ENCODE peak calls at places on chromosome 4, in six cellular contexts. One of them, this sample, is unnamed. For H3K4me1, the result is how much of the 10 kb centered on the place peaks cover.

GRCh38 chr4:57943672-57944071 is 833.5 kb upstream of the IGFBP7 start:
- DNase-seq in body of pancreas: no peak
- DNase-seq in HCT116: no peak
- DNase-seq in stomach: no peak
- DNase-seq in H1: no peak
- DNase-seq in tibial nerve: no peak
- DNase-seq in this sample: no peak

GRCh38 chr4:148152868-148153630 is 289.2 kb downstream of the NR3C2 start:
- DNase-seq in body of pancreas: no peak
- DNase-seq in HCT116: no peak
- DNase-seq in stomach: no peak
- DNase-seq in H1: no peak
- DNase-seq in tibial nerve: no peak
- DNase-seq in this sample: no peak

GRCh38 chr4:99735822-99736221 is 78.2 kb upstream of the C4orf54 start:
- DNase-seq in body of pancreas: peak
- DNase-seq in HCT116: no peak
- DNase-seq in stomach: no peak
- DNase-seq in H1: no peak
- DNase-seq in tibial nerve: no peak
- DNase-seq in this sample: no peak

GRCh38 chr4:5758741-5759140 is 47.7 kb downstream of the EVC start:
- DNase-seq in body of pancreas: no peak
- DNase-seq in HCT116: peak
- DNase-seq in stomach: no peak
- DNase-seq in H1: no peak
- DNase-seq in tibial nerve: no peak
- DNase-seq in this sample: no peak

GRCh38 chr4:121062466-121062975 is 9.8 kb downstream of the NDNF start:
- DNase-seq in body of pancreas: no peak
- DNase-seq in HCT116: no peak
- DNase-seq in stomach: no peak
- DNase-seq in H1: no peak
- DNase-seq in tibial nerve: no peak
- DNase-seq in this sample: no peak

GRCh38 chr4:72991889-72992288 is 77.6 kb downstream of the COX18 start:
- DNase-seq in body of pancreas: no peak
- DNase-seq in HCT116: no peak
- DNase-seq in stomach: no peak
- DNase-seq in H1: no peak
- DNase-seq in tibial nerve: no peak
- DNase-seq in this sample: no peak

GRCh38 chr4:83109480-83110221 is 4.9 kb downstream of the PLAC8 start:
- DNase-seq in body of pancreas: peak
- DNase-seq in HCT116: no peak
- DNase-seq in stomach: peak
- DNase-seq in H1: peak
- DNase-seq in tibial nerve: no peak
- DNase-seq in this sample: peak

GRCh38 chr4:38310446-38311043 is 350.3 kb downstream of the PTTG2 start:
- DNase-seq in body of pancreas: no peak
- DNase-seq in HCT116: no peak
- DNase-seq in stomach: no peak
- DNase-seq in H1: no peak
- DNase-seq in tibial nerve: no peak
- DNase-seq in this sample: no peak

GRCh38 chr4:76334885-76335284 is 28.4 kb downstream of the STBD1 start:
- DNase-seq in body of pancreas: no peak
- DNase-seq in HCT116: no peak
- DNase-seq in stomach: no peak
- DNase-seq in H1: no peak
- DNase-seq in tibial nerve: no peak
- DNase-seq in this sample: no peak

GRCh38 chr4:7622371-7622770 is 187.6 kb upstream of the PSAPL1 start:
- DNase-seq in body of pancreas: no peak
- DNase-seq in HCT116: no peak
- DNase-seq in stomach: no peak
- DNase-seq in H1: no peak
- DNase-seq in tibial nerve: no peak
- DNase-seq in this sample: no peak

GRCh38 chr4:26061248-26061986 is 147.4 kb downstream of the SMIM20 start:
- DNase-seq in body of pancreas: no peak
- DNase-seq in HCT116: peak
- DNase-seq in stomach: no peak
- DNase-seq in H1: peak
- DNase-seq in tibial nerve: no peak
- DNase-seq in this sample: no peak

GRCh38 chr4:150173420-150173819 is 95.2 kb downstream of the DCLK2 start:
- DNase-seq in body of pancreas: no peak
- DNase-seq in HCT116: no peak
- DNase-seq in stomach: no peak
- DNase-seq in H1: no peak
- DNase-seq in tibial nerve: no peak
- DNase-seq in this sample: no peak

GRCh38 chr4:183721207-183722081 is 62.4 kb downstream of the TRAPPC11 start:
- DNase-seq in body of pancreas: peak
- DNase-seq in HCT116: no peak
- DNase-seq in stomach: peak
- DNase-seq in H1: peak
- DNase-seq in tibial nerve: no peak
- DNase-seq in this sample: peak

GRCh38 chr4:25925486-25926201 is 11.6 kb downstream of the SMIM20 start:
- DNase-seq in body of pancreas: peak
- DNase-seq in HCT116: peak
- DNase-seq in stomach: peak
- DNase-seq in H1: peak
- DNase-seq in tibial nerve: peak
- DNase-seq in this sample: no peak

GRCh38 chr4:6107114-6107791 is 89.0 kb upstream of the C4orf50 start:
- DNase-seq in body of pancreas: no peak
- DNase-seq in HCT116: no peak
- DNase-seq in stomach: peak
- DNase-seq in H1: no peak
- DNase-seq in tibial nerve: no peak
- DNase-seq in this sample: no peak

GRCh38 chr4:88528861-88529260 is 5.3 kb upstream of the PYURF start:
- DNase-seq in body of pancreas: no peak
- DNase-seq in HCT116: no peak
- DNase-seq in stomach: no peak
- DNase-seq in H1: no peak
- DNase-seq in tibial nerve: no peak
- DNase-seq in this sample: no peak

GRCh38 chr4:175376287-175376977 is 435.6 kb downstream of the GPM6A start:
- DNase-seq in body of pancreas: no peak
- DNase-seq in HCT116: no peak
- DNase-seq in stomach: no peak
- DNase-seq in H1: no peak
- DNase-seq in tibial nerve: no peak
- DNase-seq in this sample: no peak

GRCh38 chr4:30717208-30718020 is 2.8 kb upstream of the PCDH7 start:
- DNase-seq in body of pancreas: no peak
- DNase-seq in HCT116: no peak
- DNase-seq in stomach: peak
- DNase-seq in H1: peak
- DNase-seq in tibial nerve: no peak
- DNase-seq in this sample: peak

GRCh38 chr4:137065306-137065705 is 467.0 kb downstream of the PCDH18 start:
- DNase-seq in body of pancreas: no peak
- DNase-seq in HCT116: no peak
- DNase-seq in stomach: no peak
- DNase-seq in H1: no peak
- DNase-seq in tibial nerve: no peak
- DNase-seq in this sample: no peak

GRCh38 chr4:14994242-14994641 is 8.0 kb upstream of the CPEB2 start:
- DNase-seq in body of pancreas: no peak
- DNase-seq in HCT116: no peak
- DNase-seq in stomach: no peak
- DNase-seq in H1: no peak
- DNase-seq in tibial nerve: no peak
- DNase-seq in this sample: no peak

GRCh38 chr4:173450281-173450680 is 51.4 kb upstream of the SCRG1 start:
- DNase-seq in body of pancreas: no peak
- DNase-seq in HCT116: no peak
- DNase-seq in stomach: no peak
- DNase-seq in H1: no peak
- DNase-seq in tibial nerve: no peak
- DNase-seq in this sample: no peak

GRCh38 chr4:102497986-102498385 is 3.2 kb upstream of the NFKB1 start:
- DNase-seq in body of pancreas: no peak
- DNase-seq in HCT116: no peak
- DNase-seq in stomach: no peak
- DNase-seq in H1: no peak
- DNase-seq in tibial nerve: no peak
- DNase-seq in this sample: no peak

GRCh38 chr4:113162089-113162488 is 112.6 kb downstream of the ANK2 start:
- DNase-seq in body of pancreas: no peak
- DNase-seq in HCT116: no peak
- DNase-seq in stomach: no peak
- DNase-seq in H1: no peak
- DNase-seq in tibial nerve: no peak
- DNase-seq in this sample: no peak

GRCh38 chr4:137651128-137651527 is 118.8 kb upstream of the PCDH18 start:
- DNase-seq in body of pancreas: no peak
- DNase-seq in HCT116: no peak
- DNase-seq in stomach: no peak
- DNase-seq in H1: no peak
- DNase-seq in tibial nerve: no peak
- DNase-seq in this sample: no peak

GRCh38 chr4:138627096-138627495 is 384.9 kb upstream of the SLC7A11 start:
- DNase-seq in body of pancreas: no peak
- DNase-seq in HCT116: no peak
- DNase-seq in stomach: no peak
- DNase-seq in H1: no peak
- DNase-seq in tibial nerve: no peak
- DNase-seq in this sample: no peak

GRCh38 chr4:83723609-83724008 is 187.7 kb downstream of the GPAT3 start:
- DNase-seq in body of pancreas: no peak
- DNase-seq in HCT116: no peak
- DNase-seq in stomach: no peak
- DNase-seq in H1: no peak
- DNase-seq in tibial nerve: no peak
- DNase-seq in this sample: no peak

GRCh38 chr4:55016131-55016530 is 109.3 kb downstream of the KDR start:
- DNase-seq in body of pancreas: no peak
- DNase-seq in HCT116: no peak
- DNase-seq in stomach: no peak
- DNase-seq in H1: no peak
- DNase-seq in tibial nerve: no peak
- DNase-seq in this sample: no peak

GRCh38 chr4:55018521-55018920 is 106.9 kb downstream of the KDR start:
- DNase-seq in body of pancreas: no peak
- DNase-seq in HCT116: no peak
- DNase-seq in stomach: no peak
- DNase-seq in H1: no peak
- DNase-seq in tibial nerve: no peak
- DNase-seq in this sample: no peak

GRCh38 chr4:55020131-55020530 is 105.3 kb downstream of the KDR start:
- DNase-seq in body of pancreas: no peak
- DNase-seq in HCT116: no peak
- DNase-seq in stomach: no peak
- DNase-seq in H1: no peak
- DNase-seq in tibial nerve: no peak
- DNase-seq in this sample: no peak

GRCh38 chr4:55018978-55019377 is 106.4 kb downstream of the KDR start:
- DNase-seq in body of pancreas: no peak
- DNase-seq in HCT116: no peak
- DNase-seq in stomach: no peak
- DNase-seq in H1: no peak
- DNase-seq in tibial nerve: no peak
- DNase-seq in this sample: no peak

GRCh38 chr4:55017406-55017805 is 108.0 kb downstream of the KDR start:
- DNase-seq in body of pancreas: no peak
- DNase-seq in HCT116: no peak
- DNase-seq in stomach: no peak
- DNase-seq in H1: no peak
- DNase-seq in tibial nerve: no peak
- DNase-seq in this sample: no peak
- H3K27ac ChIP-seq in body of pancreas: no peak
- H3K27ac ChIP-seq in HCT116: no peak
- H3K27ac ChIP-seq in stomach: no peak
- H3K27ac ChIP-seq in H1: no peak
- H3K27ac ChIP-seq in tibial nerve: no peak
- H3K27ac ChIP-seq in this sample: no peak

DNA sequence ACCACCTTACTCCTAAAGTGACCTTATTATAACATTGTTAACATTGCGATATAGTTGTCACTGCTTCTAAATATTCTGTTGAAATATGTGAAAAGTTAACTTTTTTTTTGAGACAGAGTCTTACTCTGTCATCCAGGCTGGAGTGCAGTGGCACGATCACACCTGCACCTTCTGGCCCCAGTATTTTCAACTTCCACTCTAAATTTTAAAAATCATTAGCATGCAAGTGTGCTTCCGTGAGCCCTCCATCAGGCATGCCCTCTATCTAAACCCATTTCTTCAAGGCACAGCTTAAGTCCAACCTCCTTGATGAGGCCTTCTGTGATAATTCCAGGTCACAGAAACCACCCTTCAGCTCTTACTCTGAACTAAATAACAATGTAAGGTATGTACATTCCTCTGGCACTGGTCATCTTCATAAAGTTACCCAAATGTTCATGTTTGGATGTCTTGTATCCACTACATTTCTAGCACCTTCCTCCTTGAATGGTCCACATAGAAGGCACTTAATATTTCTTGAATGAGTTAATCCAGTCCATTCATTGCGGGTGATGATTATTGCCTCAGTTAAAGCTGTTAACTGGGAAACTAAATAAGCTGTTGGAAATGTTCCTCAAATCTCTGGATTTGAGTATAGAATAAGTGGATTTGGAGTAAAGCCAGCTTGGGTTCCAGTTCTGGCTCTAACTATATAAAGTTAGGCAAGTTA is 38.6 kb upstream of the TMEM131L start:
- DNase-seq in body of pancreas: no peak
- DNase-seq in HCT116: no peak
- DNase-seq in stomach: no peak
- DNase-seq in H1: no peak
- DNase-seq in tibial nerve: no peak
- DNase-seq in this sample: no peak
- H3K4me1 ChIP-seq in body of pancreas: under half
- H3K4me1 ChIP-seq in HCT116: under half
- H3K4me1 ChIP-seq in stomach: under half
- H3K4me1 ChIP-seq in H1: under half
- H3K4me1 ChIP-seq in tibial nerve: under half
- H3K4me1 ChIP-seq in this sample: under half

DNA sequence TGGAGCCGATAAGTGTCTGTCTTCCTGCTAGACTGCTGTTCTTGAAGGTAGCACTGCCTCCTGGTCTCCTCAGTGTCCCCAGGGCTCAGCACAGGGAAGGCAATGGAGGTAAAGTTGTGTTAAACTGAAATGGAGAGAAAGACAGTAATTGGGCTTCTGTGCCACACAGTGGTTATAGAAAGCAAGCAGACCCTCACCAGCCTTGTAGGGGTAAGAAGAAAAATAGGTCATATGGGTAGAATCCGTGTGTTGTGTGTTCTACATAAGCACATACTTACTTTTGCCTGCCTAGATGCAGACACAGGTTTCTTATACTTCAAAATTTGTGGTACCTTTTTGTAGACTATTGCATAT is 49.7 kb downstream of the RHOH start:
- DNase-seq in body of pancreas: no peak
- DNase-seq in HCT116: no peak
- DNase-seq in stomach: no peak
- DNase-seq in H1: no peak
- DNase-seq in tibial nerve: no peak
- DNase-seq in this sample: no peak
- TF ChIP-seq POLR2A in body of pancreas: no peak
- TF ChIP-seq POLR2A in HCT116: no peak
- TF ChIP-seq POLR2A in stomach: no peak
- TF ChIP-seq POLR2A in H1: no peak
- TF ChIP-seq POLR2A in tibial nerve: no peak
- TF ChIP-seq POLR2A in this sample: no peak

GRCh38 chr4:109864134-109864533 is 16.2 kb downstream of the LRIT3 start:
- DNase-seq in body of pancreas: no peak
- DNase-seq in HCT116: no peak
- DNase-seq in stomach: no peak
- DNase-seq in H1: no peak
- DNase-seq in tibial nerve: no peak
- DNase-seq in this sample: no peak
- H3K27ac ChIP-seq in body of pancreas: no peak
- H3K27ac ChIP-seq in HCT116: no peak
- H3K27ac ChIP-seq in stomach: no peak
- H3K27ac ChIP-seq in H1: no peak
- H3K27ac ChIP-seq in tibial nerve: no peak
- H3K27ac ChIP-seq in this sample: no peak